ENCODE peak calls at places on chromosomes 1 and 21, in nine cellular contexts. H, Y, U, V, C, T, D, N and L are unnamed samples. For H3K4me1, the result is how much of the 10 kb centered on the place peaks cover.

GRCh38 chr1:35001743-35002142 is 16.6 kb upstream of the TMEM35B start:
- DNase-seq in H (no peak), Y (peak), U (no peak), V (no peak), C (no peak), T (no peak), D (no peak), N (no peak), L (no peak)

GRCh38 chr1:43270421-43271095 is 775 bp downstream of the TMEM125 start:
- DNase-seq in H (no peak), Y (peak), U (peak), V (no peak), C (no peak), T (no peak), D (no peak), N (peak), L (peak)

GRCh38 chr1:55378582-55378981 is 163.4 kb upstream of the USP24 start:
- DNase-seq in H (peak), Y (peak), U (no peak), V (peak), C (no peak), T (no peak), D (no peak), N (peak), L (no peak)

GRCh38 chr1:43531906-43532584 is 1.4 kb downstream of the PTPRF start:
- DNase-seq in H (no peak), Y (no peak), U (no peak), V (no peak), C (no peak), T (no peak), D (no peak), N (peak), L (no peak)

GRCh38 chr21:18411565-18411964 is 8.0 kb upstream of the TMPRSS15 start:
- DNase-seq in H (no peak), Y (no peak), U (no peak), V (no peak), C (no peak), T (no peak), D (no peak), N (no peak), L (no peak)

GRCh38 chr1:182061597-182061996 is at the start of gene ZNF648:
- DNase-seq in H (no peak), Y (no peak), U (no peak), V (no peak), C (no peak), T (no peak), D (no peak), N (no peak), L (no peak)

GRCh38 chr1:201334325-201335173 is 42.9 kb downstream of the TNNT2 start:
- DNase-seq in H (no peak), Y (no peak), U (no peak), V (no peak), C (no peak), T (no peak), D (no peak), N (no peak), L (no peak)

GRCh38 chr1:87224209-87224608 is 104.5 kb upstream of the LMO4 start:
- DNase-seq in H (peak), Y (peak), U (no peak), V (no peak), C (no peak), T (no peak), D (no peak), N (no peak), L (no peak)

GRCh38 chr1:110207831-110208230 is 2.3 kb upstream of the KCNC4 start:
- DNase-seq in H (peak), Y (peak), U (no peak), V (peak), C (peak), T (no peak), D (peak), N (peak), L (peak)

GRCh38 chr1:151158311-151158710 is 1.9 kb downstream of the TNFAIP8L2 start:
- DNase-seq in H (no peak), Y (no peak), U (no peak), V (no peak), C (no peak), T (no peak), D (no peak), N (no peak), L (peak)

GRCh38 chr1:97252076-97252475 is 530.5 kb downstream of the PTBP2 start:
- DNase-seq in H (peak), Y (peak), U (peak), V (no peak), C (no peak), T (no peak), D (no peak), N (no peak), L (no peak)

GRCh38 chr21:43364851-43365424 is 62.0 kb downstream of the SIK1 start:
- DNase-seq in H (no peak), Y (no peak), U (no peak), V (no peak), C (no peak), T (no peak), D (no peak), N (no peak), L (no peak)

GRCh38 chr1:223726380-223727001 is 14.2 kb downstream of the CAPN2 start:
- DNase-seq in H (peak), Y (peak), U (peak), V (peak), C (peak), T (peak), D (peak), N (no peak), L (peak)

GRCh38 chr1:163361123-163361934 is 39.6 kb downstream of the NUF2 start:
- DNase-seq in H (peak), Y (peak), U (no peak), V (no peak), C (no peak), T (no peak), D (no peak), N (no peak), L (no peak)

GRCh38 chr1:224998185-224998584 is 68.7 kb downstream of the DNAH14 start:
- DNase-seq in H (peak), Y (no peak), U (no peak), V (no peak), C (no peak), T (no peak), D (no peak), N (no peak), L (no peak)

GRCh38 chr21:28283652-28284490 is 708.8 kb downstream of the LTN1 start:
- DNase-seq in H (peak), Y (peak), U (no peak), V (no peak), C (no peak), T (no peak), D (no peak), N (no peak), L (no peak)

DNA sequence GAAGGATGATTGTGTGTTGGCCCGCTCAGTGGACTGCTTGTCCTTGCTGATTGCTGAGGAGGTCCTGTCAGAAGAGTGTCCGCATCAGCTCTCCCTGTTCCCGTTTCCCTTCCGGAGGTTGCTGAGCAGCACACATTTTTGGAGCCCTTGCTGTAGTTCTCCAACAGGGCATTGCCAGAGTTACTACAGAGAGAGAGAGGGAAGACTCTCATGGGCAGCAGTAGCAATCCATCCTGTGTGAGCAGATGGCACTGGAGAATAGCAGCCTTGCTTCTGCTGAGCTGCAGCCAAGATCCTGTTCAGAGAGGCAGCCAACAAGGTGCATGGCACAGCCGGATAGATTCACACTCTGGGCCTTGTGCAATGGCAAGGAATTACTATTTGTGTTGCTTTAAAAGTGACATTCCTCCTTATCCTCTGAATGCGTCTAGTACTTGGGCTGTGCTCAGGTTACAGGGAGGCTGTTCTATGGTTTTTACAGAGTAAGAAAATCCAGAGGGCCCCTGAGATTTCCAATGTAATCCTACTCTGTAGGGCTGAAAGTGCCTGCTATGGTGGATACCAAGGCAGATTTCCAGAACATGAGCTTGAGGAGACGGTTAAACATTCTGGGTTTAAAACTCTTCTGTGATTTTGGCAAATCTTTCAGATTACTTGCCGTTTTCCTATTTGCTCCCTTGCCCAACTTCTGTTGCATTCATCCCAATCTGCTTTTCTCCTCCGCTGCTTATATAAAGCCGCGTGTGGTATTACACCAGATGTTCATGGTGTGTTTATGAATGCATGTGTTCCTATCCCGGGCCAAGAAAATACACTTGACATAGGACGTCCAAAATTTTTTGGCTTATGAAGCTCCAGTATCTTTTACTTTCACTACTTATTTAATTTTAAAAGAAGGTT is 27.4 kb downstream of the AK4 start:
- DNase-seq in H (peak), Y (peak), U (no peak), V (no peak), C (no peak), T (no peak), D (peak), N (no peak), L (no peak)
- H3K4me1 ChIP-seq in H (under half), Y (under half), U (under half), V (under half), C (under half), T (under half), D (half or more), N (under half), L (under half)

DNA sequence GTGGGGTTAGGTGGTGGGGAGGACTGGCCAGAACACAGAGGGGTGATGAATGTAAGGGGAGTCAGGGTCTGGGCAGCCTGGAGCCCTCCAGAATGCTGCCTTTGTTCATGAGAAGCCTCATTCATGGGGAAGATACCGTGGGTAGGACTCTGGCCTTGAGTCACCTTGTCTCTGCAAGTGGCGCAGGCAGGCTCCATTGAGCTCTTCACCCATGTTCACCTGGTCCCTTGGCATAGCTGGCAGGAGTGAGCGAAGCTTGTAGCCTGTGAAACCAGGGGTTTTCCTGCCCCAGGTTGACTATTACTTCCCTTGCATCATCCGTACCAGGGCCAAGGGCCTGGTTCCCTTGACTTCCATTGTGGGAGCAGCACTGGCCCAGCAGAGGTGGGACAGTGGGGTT is 25.8 kb downstream of the SOX13 start:
- DNase-seq in H (no peak), Y (no peak), U (no peak), V (no peak), C (no peak), T (no peak), D (no peak), N (no peak), L (no peak)
- H3K4me1 ChIP-seq in H (under half), Y (under half), U (under half), V (under half), C (under half), T (under half), D (half or more), N (under half), L (under half)

GRCh38 chr1:170687625-170688024 is 23.7 kb downstream of the PRRX1 start:
- DNase-seq in H (no peak), Y (no peak), U (no peak), V (no peak), C (no peak), T (no peak), D (no peak), N (no peak), L (no peak)

GRCh38 chr1:170682159-170682558 is 18.2 kb downstream of the PRRX1 start:
- DNase-seq in H (no peak), Y (no peak), U (no peak), V (no peak), C (no peak), T (no peak), D (no peak), N (no peak), L (no peak)

GRCh38 chr1:170680428-170680827 is 16.5 kb downstream of the PRRX1 start:
- DNase-seq in H (peak), Y (peak), U (no peak), V (no peak), C (no peak), T (no peak), D (no peak), N (no peak), L (no peak)

GRCh38 chr1:170682809-170683208 is 18.9 kb downstream of the PRRX1 start:
- DNase-seq in H (no peak), Y (no peak), U (no peak), V (no peak), C (no peak), T (no peak), D (no peak), N (no peak), L (no peak)

DNA sequence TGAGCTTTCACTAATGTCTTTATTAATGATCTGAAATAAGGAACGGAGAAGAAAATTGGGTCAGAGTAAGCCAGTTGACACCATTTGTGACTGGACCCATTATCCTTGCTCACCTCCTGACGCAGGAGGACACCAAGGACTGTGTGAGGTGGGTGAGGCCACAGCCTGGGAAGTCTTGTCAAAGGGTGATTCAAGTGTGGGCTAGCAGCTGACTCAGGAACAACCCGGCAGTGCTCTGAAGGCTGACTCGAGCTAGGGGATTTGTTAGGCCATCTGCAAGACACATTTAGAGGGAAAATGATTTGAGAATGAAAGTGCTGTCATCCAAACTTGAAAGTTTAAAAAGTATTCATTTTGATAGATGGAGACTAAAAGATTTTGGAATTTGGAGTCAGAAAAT is 21.2 kb downstream of the PRRX1 start:
- DNase-seq in H (peak), Y (peak), U (no peak), V (no peak), C (no peak), T (no peak), D (no peak), N (no peak), L (no peak)
- H3K4me1 ChIP-seq in H (under half), Y (under half), U (under half), V (under half), C (under half), T (under half), D (under half), N (under half), L (under half)

DNA sequence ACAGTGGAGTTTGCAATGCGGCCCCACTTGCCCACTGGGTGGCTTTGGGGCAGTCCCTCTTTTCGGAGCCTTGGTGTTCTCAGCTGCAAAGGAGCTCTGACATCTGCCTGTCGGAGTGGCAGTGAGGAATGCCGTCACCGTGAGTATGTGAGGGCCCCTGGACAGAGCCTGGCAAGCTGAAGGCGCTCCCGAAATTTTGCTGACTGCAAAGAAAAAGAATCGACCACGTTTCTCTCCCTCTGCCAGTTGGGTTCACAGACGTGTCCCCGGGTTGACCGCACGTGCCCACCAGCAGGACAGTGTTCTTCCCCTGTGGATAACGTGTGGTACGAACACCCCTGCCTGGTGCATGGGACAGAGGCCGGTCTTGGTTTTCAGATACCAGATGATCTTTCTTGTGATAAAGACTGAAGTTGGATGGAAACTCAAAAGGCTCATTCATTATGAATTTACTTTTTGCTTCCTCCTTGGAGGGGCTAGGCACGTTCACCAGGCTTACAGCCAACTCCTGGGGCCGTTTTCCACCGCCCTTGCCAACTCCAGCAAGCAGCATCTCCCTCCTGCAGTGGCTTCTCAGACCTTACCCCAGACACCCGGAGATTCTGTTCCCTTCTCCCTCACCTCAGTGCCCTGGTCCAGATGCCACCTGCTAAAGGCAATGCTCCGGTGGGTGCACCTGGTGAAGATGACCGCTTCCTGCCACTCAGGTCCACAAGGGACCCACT is 29.7 kb downstream of the ECE1 start:
- DNase-seq in H (no peak), Y (peak), U (no peak), V (no peak), C (no peak), T (no peak), D (no peak), N (no peak), L (no peak)
- H3K4me1 ChIP-seq in H (under half), Y (under half), U (under half), V (under half), C (under half), T (under half), D (half or more), N (under half), L (under half)

GRCh38 chr1:93578433-93578830 is 103.2 kb downstream of the BCAR3 start:
- DNase-seq in H (no peak), Y (no peak), U (no peak), V (no peak), C (no peak), T (no peak), D (peak), N (no peak), L (no peak)

GRCh38 chr1:93578911-93579825 is 102.5 kb downstream of the BCAR3 start:
- DNase-seq in H (no peak), Y (no peak), U (no peak), V (no peak), C (no peak), T (no peak), D (peak), N (no peak), L (peak)

GRCh38 chr1:93581917-93582850 is 99.5 kb downstream of the BCAR3 start:
- DNase-seq in H (no peak), Y (no peak), U (no peak), V (no peak), C (no peak), T (no peak), D (no peak), N (no peak), L (peak)

GRCh38 chr1:93577536-93578432 is 103.9 kb downstream of the BCAR3 start:
- DNase-seq in H (no peak), Y (no peak), U (no peak), V (no peak), C (no peak), T (no peak), D (peak), N (no peak), L (no peak)

DNA sequence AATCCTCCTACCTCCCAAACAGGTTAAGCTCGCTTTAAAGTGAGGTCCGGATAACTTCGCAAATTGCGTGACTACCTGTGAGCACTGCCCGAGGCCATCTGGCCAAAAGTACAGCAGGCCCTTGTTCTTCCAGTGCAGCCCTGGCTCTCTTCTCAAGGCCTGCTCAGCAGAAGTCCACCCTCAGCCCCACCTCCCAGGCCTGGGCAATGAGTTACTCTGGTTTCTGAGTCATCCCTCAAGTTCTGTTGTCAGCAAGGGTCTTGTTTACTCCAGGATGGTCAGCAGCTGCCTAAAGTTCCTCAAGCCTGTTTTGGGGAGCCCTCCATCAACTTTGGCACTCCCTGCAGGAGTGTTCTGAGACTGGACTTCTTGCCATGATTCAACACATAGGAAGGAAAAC is 101.7 kb downstream of the BCAR3 start:
- DNase-seq in H (peak), Y (peak), U (no peak), V (no peak), C (no peak), T (no peak), D (peak), N (peak), L (peak)
- H3K4me1 ChIP-seq in H (under half), Y (under half), U (under half), V (under half), C (under half), T (under half), D (half or more), N (under half), L (under half)